ENCODE peak calls at places on chromosomes 12 and 14, in five cellular contexts. F, S, K, I and L are unnamed samples. For H3K9me3, the result is how much of the 10 kb centered on the place peaks cover.

GRCh38 chr14:65164068-65164824 is 61.9 kb upstream of the MAX start:
- DNase-seq in F (no peak), S (no peak), K (no peak), I (peak), L (no peak)

GRCh38 chr14:105124837-105125222 is 43.7 kb downstream of the JAG2 start:
- DNase-seq in F (no peak), K (peak), I (no peak), S (peak), L (no peak)

GRCh38 chr14:75242546-75243273 is 35.9 kb upstream of the FOS start:
- DNase-seq in F (peak), I (peak), K (peak), S (no peak), L (no peak)

GRCh38 chr14:78405071-78405856 is 235.1 kb downstream of the NRXN3 start:
- DNase-seq in S (no peak), I (no peak), K (no peak), F (no peak), L (no peak)

GRCh38 chr12:15591811-15592210 is 197.4 kb downstream of the EPS8 start:
- DNase-seq in I (no peak), F (no peak), S (no peak), K (no peak), L (no peak)

GRCh38 chr12:69167648-69168165 is 71.7 kb upstream of the CPSF6 start:
- DNase-seq in K (no peak), S (no peak), I (no peak), F (no peak), L (no peak)

GRCh38 chr12:77888611-77889010 is 57.9 kb downstream of the NAV3 start:
- DNase-seq in F (peak), I (no peak), K (no peak), S (no peak), L (no peak)

GRCh38 chr12:114286145-114286544 is 119.8 kb downstream of the TBX5 start:
- DNase-seq in S (no peak), K (no peak), I (no peak), F (no peak), L (no peak)

GRCh38 chr14:42214981-42215491 is 608.4 kb downstream of the LRFN5 start:
- DNase-seq in K (no peak), F (peak), S (no peak), I (peak), L (no peak)

GRCh38 chr12:124626841-124627502 is 59.6 kb upstream of the NCOR2 start:
- DNase-seq in I (no peak), F (no peak), K (peak), S (no peak), L (no peak)

GRCh38 chr12:120332041-120332440 is 4.5 kb upstream of the PLA2G1B start:
- DNase-seq in K (no peak), I (no peak), F (no peak), S (no peak), L (no peak)

GRCh38 chr14:99706121-99706900 is 22.2 kb downstream of the CYP46A1 start:
- DNase-seq in S (peak), F (no peak), K (no peak), I (no peak), L (no peak)

GRCh38 chr14:70855486-70855885 is 46.2 kb upstream of the MAP3K9 start:
- DNase-seq in I (no peak), F (no peak), K (no peak), S (no peak), L (no peak)

GRCh38 chr14:50726372-50727107 is 58.4 kb upstream of the SAV1 start:
- DNase-seq in S (no peak), K (no peak), I (no peak), F (peak), L (no peak)

GRCh38 chr14:91754819-91755218 is 22.9 kb upstream of the CATSPERB start:
- DNase-seq in K (no peak), I (no peak), F (no peak), S (no peak), L (no peak)

GRCh38 chr12:65508281-65509035 is 230.0 kb downstream of the MSRB3 start:
- DNase-seq in F (no peak), I (no peak), K (no peak), S (no peak), L (no peak)

GRCh38 chr14:94412671-94413638 is 24.6 kb upstream of the SERPINA1 start:
- DNase-seq in S (peak), F (no peak), K (no peak), I (no peak), L (no peak)

GRCh38 chr12:109589240-109589590 is 15.6 kb downstream of the MVK start:
- DNase-seq in S (no peak), I (no peak), F (no peak), K (no peak), L (no peak)

GRCh38 chr12:120734210-120734609 is 8.6 kb downstream of the ACADS start:
- DNase-seq in K (no peak), S (no peak), F (no peak), I (no peak), L (no peak)

GRCh38 chr12:75878382-75878720 is 153.2 kb downstream of the PHLDA1 start:
- DNase-seq in I (no peak), K (peak), S (no peak), F (peak), L (no peak)

GRCh38 chr14:24285351-24285750 is 14.0 kb upstream of the RABGGTA start:
- DNase-seq in F (no peak), K (no peak), S (no peak), I (no peak), L (no peak)

GRCh38 chr12:133058203-133059125 is 21.2 kb downstream of the ZNF84 start:
- DNase-seq in K (no peak), F (no peak), I (no peak), S (no peak), L (no peak)
- H3K9me3 ChIP-seq in K (under half), F (under half), I (under half), S (half or more), L (half or more)

DNA sequence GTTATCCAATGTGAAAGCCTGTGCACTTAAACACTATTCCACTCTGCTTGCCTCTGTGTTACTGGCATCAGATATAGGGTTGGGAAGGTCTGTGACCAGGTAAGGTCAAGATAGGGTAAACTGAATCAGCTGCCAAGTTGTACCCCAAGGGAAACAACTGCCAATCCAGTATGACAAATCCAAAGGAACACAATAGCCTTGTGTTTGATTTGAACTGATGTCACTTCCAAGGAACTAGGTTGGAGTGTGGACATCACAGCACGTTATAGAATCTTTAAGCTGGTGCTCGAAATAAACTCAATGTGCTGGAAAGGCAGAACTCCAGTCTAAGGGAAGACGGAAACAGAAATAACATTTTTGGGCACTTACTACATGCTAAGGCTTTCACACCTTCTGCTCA is 223.4 kb upstream of the BTG1 start:
- DNase-seq in I (no peak), F (no peak), K (no peak), S (no peak), L (no peak)
- H3K4me3 ChIP-seq in I (no peak), F (no peak), K (no peak), S (no peak), L (no peak)

DNA sequence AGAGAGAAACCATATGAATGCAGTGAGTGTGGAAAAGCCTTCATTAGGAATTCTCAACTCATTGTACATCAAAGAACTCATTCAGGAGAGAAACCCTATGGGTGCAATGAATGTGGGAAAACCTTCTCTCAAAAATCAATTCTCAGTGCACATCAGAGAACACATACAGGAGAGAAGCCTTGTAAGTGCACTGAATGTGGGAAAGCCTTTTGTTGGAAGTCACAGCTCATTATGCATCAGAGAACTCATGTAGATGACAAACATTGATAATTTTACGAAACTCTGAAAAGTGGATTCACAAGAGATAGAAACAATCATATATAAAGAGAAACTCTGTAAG is 22.9 kb downstream of the ZNF268 start:
- DNase-seq in K (no peak), F (no peak), I (no peak), S (no peak), L (no peak)
- H3K9me3 ChIP-seq in K (under half), F (under half), I (under half), S (half or more), L (half or more)

GRCh38 chr14:73234586-73235394 is 2.5 kb upstream of the PAPLN start:
- DNase-seq in F (no peak), K (no peak), I (no peak), S (no peak), L (no peak)

GRCh38 chr14:73234029-73234428 is 3.3 kb upstream of the PAPLN start:
- DNase-seq in F (no peak), K (no peak), S (no peak), I (no peak), L (no peak)

GRCh38 chr14:73236157-73236556 is 1.1 kb upstream of the PAPLN start:
- DNase-seq in I (no peak), K (no peak), S (peak), F (no peak), L (no peak)

GRCh38 chr14:73236752-73237218 is 521 bp upstream of the PAPLN start:
- DNase-seq in I (no peak), K (no peak), S (no peak), F (no peak), L (no peak)

GRCh38 chr14:73235531-73236155 is 1.7 kb upstream of the PAPLN start:
- DNase-seq in S (no peak), I (no peak), K (peak), F (no peak), L (no peak)
- H3K4me3 ChIP-seq in S (no peak), I (no peak), K (no peak), F (no peak), L (no peak)

GRCh38 chr14:56159066-56159465 is 40.9 kb downstream of the PELI2 start:
- DNase-seq in F (no peak), K (no peak), S (no peak), I (no peak), L (no peak)
- H3K9me3 ChIP-seq in F (under half), K (under half), S (under half), I (under half), L (under half)

DNA sequence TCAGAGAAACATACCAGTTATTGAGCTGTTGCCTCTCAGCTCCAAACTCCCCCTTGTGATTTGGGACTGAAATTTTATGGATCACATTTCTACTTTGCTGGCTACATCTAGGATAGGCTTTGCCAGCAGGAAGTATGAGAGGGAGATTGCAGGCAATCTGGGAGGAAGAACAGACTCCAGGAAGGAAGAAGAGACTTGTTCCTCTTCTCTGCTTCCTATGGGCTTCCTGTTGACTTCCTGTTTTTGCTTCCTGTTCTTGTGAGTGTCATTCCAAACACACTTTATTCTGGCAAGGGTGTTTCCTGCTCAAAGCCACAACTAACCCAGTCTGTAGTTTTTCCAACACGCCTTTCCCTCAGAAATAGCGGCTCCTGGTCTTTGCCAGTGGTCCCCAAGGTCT is 312.8 kb downstream of the ITPR2 start:
- DNase-seq in K (no peak), S (no peak), F (no peak), I (no peak), L (no peak)
- H3K4me3 ChIP-seq in K (no peak), S (no peak), F (no peak), I (no peak), L (no peak)

GRCh38 chr12:20214286-20214685 is 154.1 kb upstream of the PDE3A start:
- DNase-seq in F (no peak), K (no peak), I (no peak), S (no peak), L (no peak)
- H3K9me3 ChIP-seq in F (under half), K (under half), I (under half), S (under half), L (under half)

GRCh38 chr12:123351349-123351748 is 13.3 kb downstream of the SBNO1 start:
- DNase-seq in I (no peak), K (no peak), S (no peak), F (no peak), L (no peak)
- H3K4me3 ChIP-seq in I (no peak), K (no peak), S (no peak), F (no peak), L (no peak)

GRCh38 chr12:82089369-82090121 is 268.6 kb downstream of the CCDC59 start:
- DNase-seq in I (no peak), S (no peak), K (no peak), F (no peak), L (no peak)
- H3K9me3 ChIP-seq in I (under half), S (under half), K (under half), F (under half), L (under half)

GRCh38 chr12:54370218-54370730 is 6.0 kb upstream of the GPR84 start:
- DNase-seq in F (peak), I (peak), K (peak), S (no peak), L (no peak)
- H3K4me3 ChIP-seq in F (peak), I (no peak), K (peak), S (peak), L (no peak)